ENCODE peak calls at places on chromosomes 7 and 10, in four cellular contexts. One of them, this sample, is unnamed.
A peak's percentile ranks its signal among the peaks of the same experiment; 100 is the strongest.

GRCh38 chr10:114551310-114551972 is 106.6 kb downstream of the ABLIM1 start:
- DNase-seq in GM12878: no peak
- DNase-seq in endothelial cell of umbilical vein: peak; percentile 93
- DNase-seq in K562: no peak
- DNase-seq in this sample: no peak

GRCh38 chr10:42428534-42428933 is 209.8 kb downstream of the ZNF33B start:
- DNase-seq in GM12878: no peak
- DNase-seq in endothelial cell of umbilical vein: no peak
- DNase-seq in K562: peak; percentile 15
- DNase-seq in this sample: peak; percentile 1

GRCh38 chr7:47988496-47989386 is 9.3 kb upstream of the HUS1 start:
- DNase-seq in GM12878: no peak
- DNase-seq in endothelial cell of umbilical vein: no peak
- DNase-seq in K562: no peak
- DNase-seq in this sample: peak; percentile 13

GRCh38 chr7:77830649-77831355 is 32.2 kb downstream of the PHTF2 start:
- DNase-seq in GM12878: no peak
- DNase-seq in endothelial cell of umbilical vein: no peak
- DNase-seq in K562: no peak
- DNase-seq in this sample: no peak

GRCh38 chr10:30722956-30723355 is 93.4 kb upstream of the LYZL2 start:
- DNase-seq in GM12878: no peak
- DNase-seq in endothelial cell of umbilical vein: no peak
- DNase-seq in K562: no peak
- DNase-seq in this sample: no peak

GRCh38 chr10:102644646-102645387 is 538 bp downstream of the TRIM8 start:
- DNase-seq in GM12878: no peak
- DNase-seq in endothelial cell of umbilical vein: peak; percentile 85
- DNase-seq in K562: peak; percentile 28
- DNase-seq in this sample: peak; percentile 70

GRCh38 chr7:148572067-148572522 is 18.5 kb upstream of the C7orf33 start:
- DNase-seq in GM12878: no peak
- DNase-seq in endothelial cell of umbilical vein: no peak
- DNase-seq in K562: no peak
- DNase-seq in this sample: no peak

GRCh38 chr10:70996549-70996948 is 108.2 kb upstream of the PCBD1 start:
- DNase-seq in GM12878: no peak
- DNase-seq in endothelial cell of umbilical vein: no peak
- DNase-seq in K562: no peak
- DNase-seq in this sample: no peak

GRCh38 chr7:81244213-81244612 is 325.4 kb upstream of the SEMA3C start:
- DNase-seq in GM12878: no peak
- DNase-seq in endothelial cell of umbilical vein: peak; percentile 36
- DNase-seq in K562: no peak
- DNase-seq in this sample: no peak

GRCh38 chr10:94287331-94287730 is 75.4 kb downstream of the NOC3L start:
- DNase-seq in GM12878: no peak
- DNase-seq in endothelial cell of umbilical vein: peak; percentile 88
- DNase-seq in K562: no peak
- DNase-seq in this sample: no peak

GRCh38 chr7:35593896-35594295 is 101.0 kb downstream of the HERPUD2 start:
- DNase-seq in GM12878: no peak
- DNase-seq in endothelial cell of umbilical vein: no peak
- DNase-seq in K562: peak; percentile 60
- DNase-seq in this sample: peak; percentile 7

GRCh38 chr7:16839646-16840045 is 34.8 kb upstream of the AGR2 start:
- DNase-seq in GM12878: no peak
- DNase-seq in endothelial cell of umbilical vein: no peak
- DNase-seq in K562: no peak
- DNase-seq in this sample: no peak

GRCh38 chr7:55156919-55157318 is 138.1 kb downstream of the EGFR start:
- DNase-seq in GM12878: no peak
- DNase-seq in endothelial cell of umbilical vein: no peak
- DNase-seq in K562: no peak
- DNase-seq in this sample: no peak

GRCh38 chr7:254337-255037 is 35.5 kb upstream of the FOXL3 start:
- DNase-seq in GM12878: no peak
- DNase-seq in endothelial cell of umbilical vein: no peak
- DNase-seq in K562: no peak
- DNase-seq in this sample: no peak

GRCh38 chr7:103658055-103659010 is 212.3 kb upstream of the SLC26A5 start:
- DNase-seq in GM12878: no peak
- DNase-seq in endothelial cell of umbilical vein: no peak
- DNase-seq in K562: no peak
- DNase-seq in this sample: peak; percentile 16

GRCh38 chr7:29864668-29865067 is 58.4 kb downstream of the WIPF3 start:
- DNase-seq in GM12878: no peak
- DNase-seq in endothelial cell of umbilical vein: peak; percentile 46
- DNase-seq in K562: no peak
- DNase-seq in this sample: no peak

GRCh38 chr7:150970424-150970823 is 7.7 kb downstream of the KCNH2 start:
- DNase-seq in GM12878: no peak
- DNase-seq in endothelial cell of umbilical vein: no peak
- DNase-seq in K562: no peak
- DNase-seq in this sample: no peak

GRCh38 chr7:82443044-82443800 is at the start of gene CACNA2D1:
- DNase-seq in GM12878: no peak
- DNase-seq in endothelial cell of umbilical vein: peak; percentile 67
- DNase-seq in K562: peak; percentile 7
- DNase-seq in this sample: no peak

GRCh38 chr7:100888988-100889760 is at the start of gene UFSP1:
- DNase-seq in GM12878: no peak
- DNase-seq in endothelial cell of umbilical vein: no peak
- DNase-seq in K562: peak; percentile 66
- DNase-seq in this sample: no peak

GRCh38 chr10:32237644-32238345 is 109.2 kb downstream of the EPC1 start:
- DNase-seq in GM12878: no peak
- DNase-seq in endothelial cell of umbilical vein: no peak
- DNase-seq in K562: no peak
- DNase-seq in this sample: no peak

GRCh38 chr10:36994886-36995285 is 130.5 kb upstream of the ANKRD30A start:
- DNase-seq in GM12878: no peak
- DNase-seq in endothelial cell of umbilical vein: no peak
- DNase-seq in K562: no peak
- DNase-seq in this sample: no peak

GRCh38 chr7:26451997-26452396 is 160.3 kb downstream of the SNX10 start:
- DNase-seq in GM12878: no peak
- DNase-seq in endothelial cell of umbilical vein: no peak
- DNase-seq in K562: no peak
- DNase-seq in this sample: no peak

GRCh38 chr10:15898046-15898445 is 37.7 kb upstream of the MINDY3 start:
- DNase-seq in GM12878: no peak
- DNase-seq in endothelial cell of umbilical vein: peak; percentile 18
- DNase-seq in K562: peak; percentile 16
- DNase-seq in this sample: no peak

GRCh38 chr7:1056006-1056784 is 11.8 kb downstream of the GPR146 start:
- DNase-seq in GM12878: no peak
- DNase-seq in endothelial cell of umbilical vein: peak; percentile 89
- DNase-seq in K562: no peak
- DNase-seq in this sample: no peak

GRCh38 chr10:28644647-28645046 is 32.7 kb upstream of the BAMBI start:
- DNase-seq in GM12878: no peak
- DNase-seq in endothelial cell of umbilical vein: no peak
- DNase-seq in K562: no peak
- DNase-seq in this sample: no peak

GRCh38 chr7:20275637-20276036 is 55.1 kb upstream of the ITGB8 start:
- DNase-seq in GM12878: no peak
- DNase-seq in endothelial cell of umbilical vein: no peak
- DNase-seq in K562: no peak
- DNase-seq in this sample: no peak

GRCh38 chr10:110389250-110389649 is 84.5 kb upstream of the SMNDC1 start:
- DNase-seq in GM12878: no peak
- DNase-seq in endothelial cell of umbilical vein: no peak
- DNase-seq in K562: no peak
- DNase-seq in this sample: no peak

GRCh38 chr7:30752979-30753378 is 1.0 kb downstream of the INMT start:
- DNase-seq in GM12878: no peak
- DNase-seq in endothelial cell of umbilical vein: no peak
- DNase-seq in K562: no peak
- DNase-seq in this sample: no peak

GRCh38 chr10:19325581-19325980 is 277.0 kb downstream of the MALRD1 start:
- DNase-seq in GM12878: no peak
- DNase-seq in endothelial cell of umbilical vein: no peak
- DNase-seq in K562: no peak
- DNase-seq in this sample: no peak

GRCh38 chr10:89032141-89032814 is 41.7 kb downstream of the FAS start:
- DNase-seq in GM12878: peak; percentile 28
- DNase-seq in endothelial cell of umbilical vein: peak; percentile 73
- DNase-seq in K562: no peak
- DNase-seq in this sample: no peak

GRCh38 chr10:22433875-22434274 is 88.6 kb downstream of the SPAG6 start:
- DNase-seq in GM12878: no peak
- DNase-seq in endothelial cell of umbilical vein: peak; percentile 61
- DNase-seq in K562: no peak
- DNase-seq in this sample: no peak

GRCh38 chr10:95236068-95236903 is 42.2 kb downstream of the ACSM6 start:
- DNase-seq in GM12878: peak; percentile 90
- DNase-seq in endothelial cell of umbilical vein: peak; percentile 42
- DNase-seq in K562: no peak
- DNase-seq in this sample: no peak

GRCh38 chr10:17836917-17837316 is 27.8 kb downstream of the MRC1 start:
- DNase-seq in GM12878: no peak
- DNase-seq in endothelial cell of umbilical vein: peak; percentile 87
- DNase-seq in K562: no peak
- DNase-seq in this sample: peak; percentile 5
- TF ChIP-seq MYC in GM12878: no peak
- TF ChIP-seq MYC in endothelial cell of umbilical vein: no peak
- TF ChIP-seq MYC in K562: no peak
- TF ChIP-seq MYC in this sample: no peak

GRCh38 chr10:93071177-93071472 is 2.6 kb upstream of the CYP26A1 start:
- DNase-seq in GM12878: no peak
- DNase-seq in endothelial cell of umbilical vein: no peak
- DNase-seq in K562: peak; percentile 25
- DNase-seq in this sample: no peak
- TF ChIP-seq EZH2 in GM12878: no peak
- TF ChIP-seq EZH2 in endothelial cell of umbilical vein: no peak
- TF ChIP-seq EZH2 in K562: no peak
- TF ChIP-seq EZH2 in this sample: no peak

DNA sequence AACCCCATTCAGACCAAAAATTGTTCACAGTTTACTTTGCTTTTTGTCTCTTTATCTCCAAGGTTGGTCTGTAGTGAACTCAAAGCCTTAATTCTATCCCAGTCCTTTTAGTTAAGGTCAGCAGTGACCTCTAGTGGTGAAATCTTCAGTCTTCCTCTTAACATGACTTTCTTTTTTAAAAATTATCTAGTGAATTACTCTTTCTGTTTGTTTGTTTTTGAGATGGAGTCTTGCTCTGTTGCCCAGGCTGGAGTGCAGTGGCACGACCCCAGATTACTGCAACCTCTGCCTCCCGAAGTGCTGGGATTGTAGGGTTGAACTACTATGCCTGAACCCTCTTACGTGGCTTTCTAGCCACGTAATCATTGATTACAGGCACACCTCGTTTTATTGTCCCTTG is 25.0 kb downstream of the ZNF487 start:
- DNase-seq in GM12878: no peak
- DNase-seq in endothelial cell of umbilical vein: peak; percentile 75
- DNase-seq in K562: peak; percentile 62
- DNase-seq in this sample: peak; percentile 84
- TF ChIP-seq MYC in GM12878: no peak
- TF ChIP-seq MYC in endothelial cell of umbilical vein: no peak
- TF ChIP-seq MYC in K562: no peak
- TF ChIP-seq MYC in this sample: no peak

DNA sequence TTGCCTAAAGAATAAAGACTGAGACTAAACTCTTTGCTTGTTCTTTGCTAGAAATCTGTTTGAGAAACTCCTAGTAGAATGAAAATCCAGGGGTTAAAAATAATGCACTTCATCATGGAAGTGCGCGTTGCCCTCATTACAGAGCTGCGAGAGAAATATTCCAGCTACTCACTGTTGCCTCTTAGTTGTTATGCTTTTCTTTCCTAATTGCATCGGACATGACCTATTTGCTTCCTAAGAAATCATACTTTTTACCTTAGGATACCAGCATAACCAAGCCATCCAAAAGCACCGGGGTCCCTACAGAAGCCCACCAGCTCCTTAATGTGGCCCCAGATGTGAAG is 643 bp downstream of the THSD7A start:
- DNase-seq in GM12878: no peak
- DNase-seq in endothelial cell of umbilical vein: no peak
- DNase-seq in K562: no peak
- DNase-seq in this sample: no peak
- TF ChIP-seq EZH2 in GM12878: no peak
- TF ChIP-seq EZH2 in endothelial cell of umbilical vein: no peak
- TF ChIP-seq EZH2 in K562: no peak
- TF ChIP-seq EZH2 in this sample: no peak

GRCh38 chr10:122468923-122469781 is 7.8 kb downstream of the HTRA1 start:
- DNase-seq in GM12878: no peak
- DNase-seq in endothelial cell of umbilical vein: peak; percentile 64
- DNase-seq in K562: no peak
- DNase-seq in this sample: peak; percentile 6
- TF ChIP-seq MYC in GM12878: no peak
- TF ChIP-seq MYC in endothelial cell of umbilical vein: no peak
- TF ChIP-seq MYC in K562: no peak
- TF ChIP-seq MYC in this sample: no peak

GRCh38 chr10:21172774-21173432 is 275.8 kb upstream of the NEBL start:
- DNase-seq in GM12878: no peak
- DNase-seq in endothelial cell of umbilical vein: no peak
- DNase-seq in K562: peak; percentile 14
- DNase-seq in this sample: no peak

GRCh38 chr10:21174670-21175495 is 277.8 kb upstream of the NEBL start:
- DNase-seq in GM12878: no peak
- DNase-seq in endothelial cell of umbilical vein: no peak
- DNase-seq in K562: no peak
- DNase-seq in this sample: no peak

GRCh38 chr10:21173433-21173963 is 276.4 kb upstream of the NEBL start:
- DNase-seq in GM12878: no peak
- DNase-seq in endothelial cell of umbilical vein: no peak
- DNase-seq in K562: no peak
- DNase-seq in this sample: no peak

GRCh38 chr10:21175797-21176196 is 278.7 kb upstream of the NEBL start:
- DNase-seq in GM12878: no peak
- DNase-seq in endothelial cell of umbilical vein: no peak
- DNase-seq in K562: no peak
- DNase-seq in this sample: no peak

DNA sequence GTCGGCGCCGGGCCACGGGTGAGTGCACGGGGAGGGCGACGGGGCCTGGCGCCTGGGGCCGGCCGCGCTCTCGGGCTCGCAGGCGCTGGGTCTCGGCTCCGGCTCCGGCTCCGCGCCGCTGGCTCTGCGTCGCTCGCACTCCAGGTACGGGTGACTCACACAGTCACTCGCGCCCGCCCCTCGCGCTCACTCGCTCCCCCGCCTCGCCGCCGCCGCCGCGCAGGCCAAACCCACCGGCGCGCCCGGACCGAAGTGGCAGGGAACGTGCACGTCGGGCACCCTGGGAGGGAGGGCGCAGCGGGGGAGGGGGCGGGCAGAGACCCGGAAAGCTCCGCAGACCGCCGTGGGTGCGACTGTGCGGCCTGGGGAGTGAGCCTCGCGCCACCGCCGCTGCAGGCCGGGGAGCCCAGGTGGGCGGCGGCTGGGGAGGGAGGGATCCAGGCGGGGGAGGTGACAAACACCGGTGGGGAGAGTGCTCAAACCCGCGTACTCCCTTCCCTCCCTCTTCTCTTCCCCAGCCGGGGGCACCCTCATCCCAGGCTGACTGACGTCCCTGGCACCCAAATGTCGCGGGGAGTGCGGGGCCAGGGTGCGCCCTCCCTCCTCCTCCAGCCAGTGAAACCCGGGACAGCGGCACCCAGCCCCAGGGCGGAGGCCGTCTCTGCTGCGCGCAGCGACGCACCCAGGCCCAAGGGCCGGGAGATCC is 277.0 kb upstream of the NEBL start:
- DNase-seq in GM12878: no peak
- DNase-seq in endothelial cell of umbilical vein: no peak
- DNase-seq in K562: peak; percentile 55
- DNase-seq in this sample: no peak
- TF ChIP-seq EZH2 in GM12878: no peak
- TF ChIP-seq EZH2 in endothelial cell of umbilical vein: peak; percentile 38
- TF ChIP-seq EZH2 in K562: no peak
- TF ChIP-seq EZH2 in this sample: no peak

This sample was measured in HepG2.